ENCODE peak calls at places on chromosomes 4 and X, in seven cellular contexts. N is GM13977, K is lung, D is IMR-90, X is HFFc6, O is esophagus squamous epithelium, R is tibial artery. C is an unnamed sample.

GRCh38 chr4:2246384-2247127 is 4.6 kb upstream of the HAUS3 start:
- DNase-seq in N (peak), K (no peak), D (no peak), X (no peak), O (no peak), R (peak), C (peak)

GRCh38 chr4:67393699-67394281 is 151.5 kb downstream of the CENPC start:
- DNase-seq in N (peak), K (no peak), D (peak), X (peak), O (no peak), R (no peak), C (no peak)

GRCh38 chrX:43735957-43736356 is 79.9 kb downstream of the MAOA start:
- DNase-seq in N (no peak), K (no peak), D (no peak), X (no peak), O (no peak), R (no peak), C (no peak)

GRCh38 chr4:127210877-127211276 is 421.9 kb upstream of the INTU start:
- DNase-seq in N (no peak), K (no peak), D (no peak), X (no peak), O (no peak), R (peak), C (no peak)

GRCh38 chr4:74969507-74970474 is 36.9 kb downstream of the PARM1 start:
- DNase-seq in N (no peak), K (no peak), D (no peak), X (no peak), O (no peak), R (no peak), C (no peak)

GRCh38 chrX:45351478-45351877 is 150.8 kb upstream of the DIPK2B start:
- DNase-seq in N (no peak), K (no peak), D (peak), X (peak), O (no peak), R (no peak), C (no peak)

GRCh38 chr4:55530167-55530566 is 16.5 kb downstream of the CLOCK start:
- DNase-seq in N (no peak), K (no peak), D (no peak), X (no peak), O (no peak), R (no peak), C (no peak)

GRCh38 chr4:27251788-27252187 is 391.1 kb downstream of the STIM2 start:
- DNase-seq in N (no peak), K (no peak), D (no peak), X (no peak), O (no peak), R (no peak), C (no peak)

GRCh38 chrX:24879679-24880078 is 136.1 kb downstream of the ARX start:
- DNase-seq in N (no peak), K (no peak), D (no peak), X (no peak), O (no peak), R (no peak), C (no peak)

GRCh38 chrX:65196758-65197371 is 220.6 kb upstream of the ZC4H2 start:
- DNase-seq in N (no peak), K (no peak), D (no peak), X (no peak), O (no peak), R (no peak), C (no peak)

GRCh38 chr4:82889287-82889686 is 1.7 kb downstream of the SEC31A start:
- DNase-seq in N (no peak), K (no peak), D (no peak), X (no peak), O (no peak), R (no peak), C (no peak)

GRCh38 chr4:36207808-36208207 is 36.5 kb downstream of the ARAP2 start:
- DNase-seq in N (no peak), K (no peak), D (no peak), X (no peak), O (no peak), R (no peak), C (no peak)

GRCh38 chr4:110073045-110073845 is 125.2 kb downstream of the ELOVL6 start:
- DNase-seq in N (no peak), K (no peak), D (peak), X (no peak), O (no peak), R (no peak), C (no peak)

GRCh38 chrX:104205548-104205947 is 39.3 kb downstream of the FAM199X start:
- DNase-seq in N (no peak), K (no peak), D (no peak), X (no peak), O (no peak), R (no peak), C (no peak)

GRCh38 chrX:67613366-67613765 is 69.5 kb downstream of the AR start:
- DNase-seq in N (no peak), K (no peak), D (peak), X (no peak), O (no peak), R (no peak), C (no peak)

GRCh38 chr4:81698536-81698935 is 226.8 kb upstream of the RASGEF1B start:
- DNase-seq in N (no peak), K (no peak), D (no peak), X (no peak), O (no peak), R (no peak), C (no peak)

GRCh38 chrX:130060122-130061069 is 49.9 kb downstream of the ELF4 start:
- DNase-seq in N (peak), K (peak), D (peak), X (peak), O (peak), R (peak), C (peak)

GRCh38 chr4:147578611-147579010 is 38.6 kb upstream of the TMEM184C start:
- DNase-seq in N (no peak), K (no peak), D (no peak), X (no peak), O (no peak), R (no peak), C (no peak)

GRCh38 chr4:81621490-81621889 is 149.8 kb upstream of the RASGEF1B start:
- DNase-seq in N (no peak), K (no peak), D (no peak), X (no peak), O (no peak), R (no peak), C (no peak)

GRCh38 chr4:77367638-77368037 is 210.6 kb downstream of the CCNG2 start:
- DNase-seq in N (no peak), K (no peak), D (no peak), X (no peak), O (no peak), R (no peak), C (no peak)

GRCh38 chrX:13265549-13266132 is 54.2 kb downstream of the ATXN3L start:
- DNase-seq in N (no peak), K (no peak), D (no peak), X (no peak), O (no peak), R (no peak), C (no peak)

GRCh38 chrX:108420481-108420880 is 17.7 kb downstream of the COL4A6 start:
- DNase-seq in N (no peak), K (no peak), D (no peak), X (no peak), O (no peak), R (no peak), C (no peak)

GRCh38 chrX:125505207-125505606 is 185.5 kb downstream of the TEX13C start:
- DNase-seq in N (no peak), K (no peak), D (no peak), X (no peak), O (no peak), R (no peak), C (no peak)

GRCh38 chr4:113784497-113785254 is 23.1 kb upstream of the CAMK2D start:
- DNase-seq in N (no peak), K (no peak), D (peak), X (peak), O (no peak), R (no peak), C (no peak)

GRCh38 chrX:119579414-119579813 is 5.1 kb downstream of the UBE2A start:
- DNase-seq in N (no peak), K (no peak), D (no peak), X (no peak), O (no peak), R (no peak), C (no peak)

GRCh38 chrX:119573840-119574393 is 446 bp upstream of the UBE2A start:
- DNase-seq in N (peak), K (peak), D (peak), X (peak), O (peak), R (peak), C (no peak)

GRCh38 chrX:119573222-119573621 is 1.1 kb upstream of the UBE2A start:
- DNase-seq in N (no peak), K (no peak), D (no peak), X (no peak), O (no peak), R (no peak), C (no peak)

GRCh38 chrX:119570351-119570835 is 4.0 kb upstream of the UBE2A start:
- DNase-seq in N (no peak), K (no peak), D (no peak), X (no peak), O (no peak), R (no peak), C (no peak)

DNA sequence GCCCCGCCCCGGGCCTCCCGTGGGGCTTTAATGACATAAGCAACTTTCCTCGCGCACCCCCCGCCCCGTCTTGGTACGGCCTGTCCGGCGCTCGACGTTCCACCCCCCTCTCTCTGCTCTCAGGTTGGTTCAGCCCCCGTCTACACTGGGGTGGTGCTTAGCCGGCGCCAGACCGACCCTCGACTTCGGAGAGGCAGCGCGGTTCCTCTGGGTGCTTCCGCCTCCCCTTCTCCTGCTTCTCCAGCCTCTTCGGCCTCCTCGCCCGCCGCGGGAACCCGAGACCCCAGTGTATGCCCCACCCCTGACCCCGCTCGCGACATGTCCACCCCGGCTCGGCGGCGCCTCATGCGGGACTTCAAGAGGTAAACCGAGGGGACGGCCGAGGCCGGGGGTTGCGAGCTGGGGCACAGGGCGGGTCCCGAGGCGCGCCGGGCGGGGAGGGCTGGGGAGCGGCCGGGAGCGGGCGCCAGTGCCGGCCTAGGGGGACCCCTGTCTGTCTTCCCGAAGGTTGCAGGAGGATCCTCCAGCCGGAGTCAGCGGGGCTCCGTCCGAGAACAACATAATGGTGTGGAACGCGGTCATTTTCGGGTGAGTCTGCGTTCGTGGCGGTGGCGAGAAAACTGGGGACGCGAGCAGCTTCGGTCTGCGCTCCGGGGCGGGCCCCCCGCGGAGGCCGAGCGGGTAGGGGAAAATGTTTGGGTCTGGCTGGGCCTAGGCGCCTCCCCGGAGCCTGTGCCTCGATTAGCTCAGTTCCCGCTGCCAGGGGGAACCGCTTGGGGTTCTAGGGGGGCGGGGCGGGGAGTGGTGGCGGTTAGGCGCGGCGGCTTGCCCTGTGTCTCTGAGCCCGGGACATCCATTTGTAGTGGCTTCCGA is at the start of gene UBE2A:
- DNase-seq in N (peak), K (peak), D (peak), X (peak), O (peak), R (peak), C (peak)
- TF ChIP-seq CTCF in N (peak), K (no peak), D (peak), X (peak), O (peak), R (peak), C (no peak)

DNA sequence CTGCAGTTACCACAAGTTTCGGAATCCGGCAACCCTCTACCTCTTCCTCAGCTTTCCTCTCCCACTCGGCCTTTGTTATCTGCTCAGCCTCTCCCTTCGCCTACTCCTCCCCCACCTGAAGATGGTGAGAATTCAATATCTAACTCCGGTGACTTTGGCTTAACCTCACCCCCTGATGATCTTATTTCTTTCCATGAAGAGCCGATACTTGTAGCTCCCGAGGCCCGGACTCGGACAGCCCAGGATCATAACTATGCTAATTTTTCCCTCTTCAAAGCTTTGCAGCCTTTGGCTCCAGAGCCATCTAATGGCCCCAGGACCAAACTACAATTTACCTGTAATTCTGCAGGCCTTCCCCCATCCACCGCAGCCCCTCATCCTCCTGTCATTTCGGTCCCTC is 32.0 kb upstream of the MGST2 start:
- DNase-seq in N (no peak), K (no peak), D (peak), X (peak), O (no peak), R (no peak), C (no peak)
- TF ChIP-seq CTCF in N (peak), K (no peak), D (peak), X (peak), O (peak), R (peak), C (no peak)

DNA sequence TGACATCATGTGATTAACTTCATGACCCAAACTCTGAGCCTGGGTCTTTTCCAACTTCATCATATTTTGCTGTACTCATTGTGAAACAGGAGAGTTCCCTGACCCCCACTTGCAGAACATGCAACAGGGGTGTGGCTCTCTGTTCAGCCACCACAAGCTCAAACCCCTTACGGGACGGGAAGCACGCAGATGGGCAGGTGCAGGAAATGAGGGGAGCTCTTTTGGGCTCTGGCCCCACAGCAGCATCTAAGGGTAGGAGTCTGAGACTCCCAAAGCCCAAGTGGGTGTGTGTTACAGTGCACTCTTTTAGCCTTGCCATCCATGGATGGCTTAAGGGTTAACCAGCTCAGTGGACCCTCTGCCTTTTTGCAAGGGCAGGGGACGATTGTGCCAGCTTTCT is 599.5 kb upstream of the SMIM31 start:
- DNase-seq in N (no peak), K (no peak), D (no peak), X (no peak), O (no peak), R (no peak), C (no peak)
- TF ChIP-seq CTCF in N (no peak), K (no peak), D (no peak), X (no peak), O (no peak), R (no peak), C (no peak)

DNA sequence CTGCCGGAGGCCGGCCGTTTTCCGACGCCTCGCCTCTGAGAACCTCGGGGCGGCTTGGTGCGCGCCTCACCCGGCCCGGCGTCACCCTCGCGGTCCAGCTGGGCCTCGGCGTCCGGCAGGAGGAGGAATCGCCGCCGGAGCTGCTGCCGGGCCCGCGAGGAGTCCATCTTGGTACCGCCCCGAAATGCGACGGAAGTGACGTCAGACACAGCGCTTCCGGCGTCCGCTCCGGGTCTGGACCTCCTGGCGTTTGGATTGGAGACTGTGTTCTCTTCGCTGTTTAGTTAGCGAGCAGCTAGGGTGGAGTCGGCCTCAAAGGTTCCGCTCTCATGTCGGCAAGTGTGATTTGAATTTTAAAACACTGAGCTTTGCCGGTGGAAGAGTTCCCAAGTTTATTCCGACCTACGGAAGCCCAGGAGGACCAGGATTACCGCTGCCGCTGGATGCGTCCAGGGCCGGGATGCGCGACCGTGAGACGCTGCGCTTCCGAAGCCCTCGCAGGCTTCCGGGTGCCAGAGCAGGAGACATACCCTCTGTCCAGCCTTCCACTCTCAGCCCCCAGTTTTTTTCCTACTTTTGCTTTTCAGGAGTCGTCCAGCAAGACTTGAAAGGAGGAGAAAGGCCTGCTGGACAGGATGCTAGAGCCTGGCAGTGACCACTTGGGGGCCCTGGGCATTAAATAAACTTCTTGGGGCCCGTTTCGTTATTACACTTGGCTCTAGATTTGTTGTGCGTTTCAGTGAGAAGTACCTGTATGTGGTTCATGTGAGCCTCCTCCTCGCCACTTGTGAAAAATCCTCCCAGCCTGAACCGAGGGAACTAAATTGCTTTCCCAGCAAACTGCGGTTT is at the start of gene TMEM128:
- DNase-seq in N (peak), K (peak), D (peak), X (peak), O (peak), R (peak), C (peak)
- TF ChIP-seq CTCF in N (no peak), K (no peak), D (peak), X (peak), O (peak), R (peak), C (no peak)